ENCODE peak calls at places on chromosome 17, in ten cellular contexts. C, M, V, B, G, U, Y, P, R and L are unnamed samples.

GRCh38 chr17:44796731-44797130 is 33.4 kb downstream of the GJC1 start:
- DNase-seq in G (no peak), B (no peak), Y (no peak), C (no peak), R (no peak), M (no peak), P (no peak), V (no peak), U (no peak), L (no peak)

GRCh38 chr17:78805301-78805700 is 23.2 kb upstream of the CYTH1 start:
- DNase-seq in V (no peak), G (no peak), B (no peak), U (no peak), C (peak), Y (no peak), M (no peak), P (no peak), R (no peak), L (no peak)

GRCh38 chr17:45270828-45271418 is 9.0 kb upstream of the SPATA32 start:
- DNase-seq in R (peak), P (peak), B (no peak), M (no peak), C (no peak), Y (no peak), U (no peak), V (no peak), G (peak), L (no peak)

GRCh38 chr17:50397919-50398285 is 579 bp upstream of the LRRC59 start:
- DNase-seq in R (no peak), V (no peak), G (no peak), Y (no peak), B (no peak), C (no peak), P (no peak), M (no peak), U (no peak), L (no peak)

GRCh38 chr17:70040336-70040735 is 34.7 kb upstream of the KCNJ16 start:
- DNase-seq in R (no peak), G (no peak), M (no peak), V (no peak), U (no peak), C (no peak), Y (no peak), B (no peak), P (no peak), L (no peak)

GRCh38 chr17:61570118-61570517 is 20.9 kb downstream of the NACA2 start:
- DNase-seq in C (no peak), U (no peak), Y (no peak), V (peak), P (no peak), G (no peak), B (no peak), M (no peak), R (no peak), L (no peak)

GRCh38 chr17:66493283-66494019 is 191.0 kb downstream of the PRKCA start:
- DNase-seq in G (no peak), U (no peak), P (no peak), Y (no peak), V (peak), B (no peak), R (no peak), C (no peak), M (no peak), L (no peak)

GRCh38 chr17:21592774-21593173 is 99.5 kb upstream of the KCNJ18 start:
- DNase-seq in C (no peak), Y (no peak), P (no peak), V (no peak), G (no peak), R (no peak), B (no peak), M (no peak), U (no peak), L (no peak)

GRCh38 chr17:42227849-42228696 is 33.8 kb upstream of the GHDC start:
- DNase-seq in C (no peak), R (no peak), G (no peak), V (no peak), B (no peak), M (no peak), Y (no peak), U (no peak), P (no peak), L (no peak)

GRCh38 chr17:77535435-77535834 is 394.7 kb downstream of the SEC14L1 start:
- DNase-seq in Y (no peak), B (no peak), V (no peak), C (no peak), G (no peak), P (no peak), M (no peak), U (no peak), R (no peak), L (no peak)

GRCh38 chr17:4808378-4808767 is 1.4 kb downstream of the PLD2 start:
- DNase-seq in B (peak), V (no peak), G (no peak), R (no peak), Y (no peak), P (no peak), C (no peak), M (no peak), U (peak), L (no peak)

GRCh38 chr17:17079761-17080160 is 37.5 kb downstream of the MPRIP start:
- DNase-seq in C (no peak), R (no peak), Y (no peak), G (no peak), B (no peak), M (no peak), V (no peak), U (peak), P (no peak), L (no peak)

GRCh38 chr17:29048440-29049360 is 5.8 kb downstream of the PIPOX start:
- DNase-seq in C (no peak), V (peak), G (peak), U (no peak), B (no peak), M (no peak), Y (no peak), R (no peak), P (no peak), L (no peak)

GRCh38 chr17:17670701-17671319 is 10.4 kb upstream of the RAI1 start:
- DNase-seq in G (no peak), V (no peak), M (no peak), B (no peak), Y (no peak), P (no peak), R (no peak), U (no peak), C (no peak), L (no peak)

GRCh38 chr17:17067277-17067676 is 25.0 kb downstream of the MPRIP start:
- DNase-seq in M (no peak), B (no peak), V (peak), U (no peak), C (no peak), P (no peak), R (no peak), Y (no peak), G (no peak), L (no peak)

GRCh38 chr17:38342886-38343607 is 709 bp downstream of the GPR179 start:
- DNase-seq in P (no peak), R (no peak), Y (no peak), G (no peak), C (no peak), B (no peak), U (no peak), V (no peak), M (no peak), L (no peak)

GRCh38 chr17:17606416-17607000 is 15.0 kb upstream of the PEMT start:
- DNase-seq in B (no peak), P (no peak), V (no peak), G (no peak), Y (no peak), M (peak), R (no peak), C (no peak), U (no peak), L (no peak)

GRCh38 chr17:67717192-67717623 is 528 bp upstream of the NOL11 start:
- DNase-seq in M (no peak), G (no peak), Y (no peak), P (no peak), V (peak), U (no peak), C (no peak), R (no peak), B (no peak), L (no peak)

GRCh38 chr17:8384801-8385335 is 1.9 kb upstream of the RPL26 start:
- DNase-seq in Y (no peak), B (no peak), C (no peak), V (peak), U (no peak), M (no peak), G (no peak), P (no peak), R (no peak), L (no peak)

GRCh38 chr17:37787055-37787720 is 42.3 kb upstream of the HNF1B start:
- DNase-seq in M (no peak), R (no peak), U (no peak), V (peak), Y (no peak), C (no peak), B (no peak), G (no peak), P (peak), L (no peak)

GRCh38 chr17:47872019-47872650 is 21.2 kb upstream of the SP6 start:
- DNase-seq in G (no peak), U (no peak), B (no peak), R (no peak), M (no peak), Y (no peak), V (no peak), C (no peak), P (no peak), L (no peak)

GRCh38 chr17:37107406-37108083 is 158.8 kb downstream of the AATF start:
- DNase-seq in C (no peak), R (no peak), U (peak), M (peak), V (peak), P (no peak), Y (no peak), B (peak), G (no peak), L (no peak)